ENCODE peak calls at places on chromosomes 5 and 9, in six cellular contexts. One of them, this sample, is unnamed.

GRCh38 chr5:170761048-170761707 is 22.3 kb upstream of the GABRP start:
- DNase-seq in iris pigment epithelial cell: no peak
- DNase-seq in M059J: no peak
- DNase-seq in MCF 10A: no peak
- DNase-seq in iPS-NIHi11: no peak
- DNase-seq in activated T-cell treated with anti-CD3 and anti-CD28 coated beads for 24 hours: no peak
- DNase-seq in this sample: peak; percentile 94

GRCh38 chr9:131270171-131271015 is 5.9 kb downstream of the FAM78A start:
- DNase-seq in activated T-cell treated with anti-CD3 and anti-CD28 coated beads for 24 hours: no peak
- DNase-seq in M059J: no peak
- DNase-seq in iris pigment epithelial cell: no peak
- DNase-seq in MCF 10A: no peak
- DNase-seq in iPS-NIHi11: no peak
- DNase-seq in this sample: no peak

GRCh38 chr9:104774831-104775573 is 11.1 kb downstream of the NIPSNAP3B start:
- DNase-seq in activated T-cell treated with anti-CD3 and anti-CD28 coated beads for 24 hours: no peak
- DNase-seq in MCF 10A: no peak
- DNase-seq in M059J: no peak
- DNase-seq in iris pigment epithelial cell: no peak
- DNase-seq in iPS-NIHi11: no peak
- DNase-seq in this sample: no peak

GRCh38 chr5:148697177-148697820 is 43.0 kb upstream of the HTR4 start:
- DNase-seq in iris pigment epithelial cell: peak; percentile 2
- DNase-seq in iPS-NIHi11: no peak
- DNase-seq in M059J: peak; percentile 59
- DNase-seq in MCF 10A: peak; percentile 53
- DNase-seq in activated T-cell treated with anti-CD3 and anti-CD28 coated beads for 24 hours: no peak
- DNase-seq in this sample: no peak

GRCh38 chr5:131064669-131065371 is 100.2 kb downstream of the HINT1 start:
- DNase-seq in M059J: no peak
- DNase-seq in iris pigment epithelial cell: no peak
- DNase-seq in iPS-NIHi11: no peak
- DNase-seq in MCF 10A: no peak
- DNase-seq in activated T-cell treated with anti-CD3 and anti-CD28 coated beads for 24 hours: no peak
- DNase-seq in this sample: no peak

GRCh38 chr9:22307013-22307711 is 139.5 kb upstream of the DMRTA1 start:
- DNase-seq in activated T-cell treated with anti-CD3 and anti-CD28 coated beads for 24 hours: no peak
- DNase-seq in iPS-NIHi11: peak; percentile 32
- DNase-seq in M059J: peak; percentile 80
- DNase-seq in iris pigment epithelial cell: peak; percentile 80
- DNase-seq in MCF 10A: peak; percentile 43
- DNase-seq in this sample: peak; percentile 84

GRCh38 chr5:139014726-139015125 is 139.6 kb upstream of the LRRTM2 start:
- DNase-seq in MCF 10A: peak; percentile 94
- DNase-seq in iPS-NIHi11: no peak
- DNase-seq in M059J: peak; percentile 94
- DNase-seq in iris pigment epithelial cell: peak; percentile 94
- DNase-seq in activated T-cell treated with anti-CD3 and anti-CD28 coated beads for 24 hours: no peak
- DNase-seq in this sample: no peak

GRCh38 chr5:95808686-95809413 is 13.7 kb downstream of the GLRX start:
- DNase-seq in iris pigment epithelial cell: peak; percentile 60
- DNase-seq in iPS-NIHi11: no peak
- DNase-seq in activated T-cell treated with anti-CD3 and anti-CD28 coated beads for 24 hours: peak; percentile 69
- DNase-seq in M059J: no peak
- DNase-seq in MCF 10A: no peak
- DNase-seq in this sample: no peak

GRCh38 chr5:68544656-68545565 is 329.4 kb downstream of the PIK3R1 start:
- DNase-seq in iPS-NIHi11: no peak
- DNase-seq in MCF 10A: no peak
- DNase-seq in activated T-cell treated with anti-CD3 and anti-CD28 coated beads for 24 hours: no peak
- DNase-seq in M059J: peak; percentile 80
- DNase-seq in iris pigment epithelial cell: no peak
- DNase-seq in this sample: no peak

GRCh38 chr9:21660976-21661375 is 141.5 kb upstream of the MTAP start:
- DNase-seq in iPS-NIHi11: no peak
- DNase-seq in iris pigment epithelial cell: no peak
- DNase-seq in activated T-cell treated with anti-CD3 and anti-CD28 coated beads for 24 hours: no peak
- DNase-seq in M059J: no peak
- DNase-seq in MCF 10A: no peak
- DNase-seq in this sample: no peak

GRCh38 chr9:88106492-88106891 is 31.8 kb downstream of the SPATA31C2 start:
- DNase-seq in activated T-cell treated with anti-CD3 and anti-CD28 coated beads for 24 hours: peak; percentile 8
- DNase-seq in MCF 10A: peak; percentile 54
- DNase-seq in M059J: peak; percentile 56
- DNase-seq in iris pigment epithelial cell: peak; percentile 40
- DNase-seq in iPS-NIHi11: peak; percentile 32
- DNase-seq in this sample: peak; percentile 53

GRCh38 chr5:140549237-140550144 is 2.0 kb downstream of the EIF4EBP3 start:
- DNase-seq in M059J: peak; percentile 42
- DNase-seq in iris pigment epithelial cell: peak; percentile 49
- DNase-seq in MCF 10A: peak; percentile 35
- DNase-seq in iPS-NIHi11: no peak
- DNase-seq in activated T-cell treated with anti-CD3 and anti-CD28 coated beads for 24 hours: no peak
- DNase-seq in this sample: no peak

GRCh38 chr5:82406200-82406773 is 128.1 kb upstream of the RPS23 start:
- DNase-seq in M059J: peak; percentile 100
- DNase-seq in iPS-NIHi11: no peak
- DNase-seq in MCF 10A: peak; percentile 99
- DNase-seq in activated T-cell treated with anti-CD3 and anti-CD28 coated beads for 24 hours: no peak
- DNase-seq in iris pigment epithelial cell: peak; percentile 82
- DNase-seq in this sample: peak; percentile 36

GRCh38 chr9:96217756-96218693 is 84.0 kb downstream of the HSD17B3 start:
- DNase-seq in iPS-NIHi11: peak; percentile 93
- DNase-seq in M059J: peak; percentile 55
- DNase-seq in MCF 10A: peak; percentile 64
- DNase-seq in iris pigment epithelial cell: peak; percentile 54
- DNase-seq in activated T-cell treated with anti-CD3 and anti-CD28 coated beads for 24 hours: peak; percentile 73
- DNase-seq in this sample: peak; percentile 81

GRCh38 chr5:144236479-144236878 is 65.8 kb downstream of the KCTD16 start:
- DNase-seq in iris pigment epithelial cell: no peak
- DNase-seq in activated T-cell treated with anti-CD3 and anti-CD28 coated beads for 24 hours: no peak
- DNase-seq in iPS-NIHi11: no peak
- DNase-seq in M059J: no peak
- DNase-seq in MCF 10A: no peak
- DNase-seq in this sample: no peak

This sample was measured in GM23338.